ENCODE peak calls at places on chromosomes 5 and 9, in eight cellular contexts. One of them, this sample, is unnamed.

GRCh38 chr9:127919253-127919815 is 2.5 kb upstream of the ST6GALNAC4 start:
- DNase-seq in osteocyte: peak
- DNase-seq in CD8-positive, alpha-beta memory T cell: no peak
- DNase-seq in neural crest cell: no peak
- DNase-seq in HuH-7.5: no peak
- DNase-seq in CD14-positive monocyte: peak
- DNase-seq in iris pigment epithelial cell: peak
- DNase-seq in foreskin keratinocyte: peak
- DNase-seq in this sample: peak

GRCh38 chr5:169460123-169460522 is 123.5 kb upstream of the SPDL1 start:
- DNase-seq in osteocyte: no peak
- DNase-seq in CD8-positive, alpha-beta memory T cell: no peak
- DNase-seq in neural crest cell: no peak
- DNase-seq in HuH-7.5: no peak
- DNase-seq in CD14-positive monocyte: no peak
- DNase-seq in iris pigment epithelial cell: no peak
- DNase-seq in foreskin keratinocyte: no peak
- DNase-seq in this sample: no peak

GRCh38 chr9:118957585-118957984 is 411.6 kb downstream of the BRINP1 start:
- DNase-seq in osteocyte: no peak
- DNase-seq in CD8-positive, alpha-beta memory T cell: no peak
- DNase-seq in neural crest cell: no peak
- DNase-seq in HuH-7.5: no peak
- DNase-seq in CD14-positive monocyte: no peak
- DNase-seq in iris pigment epithelial cell: no peak
- DNase-seq in foreskin keratinocyte: no peak
- DNase-seq in this sample: no peak

GRCh38 chr5:172768573-172769323 is 2.2 kb downstream of the DUSP1 start:
- DNase-seq in osteocyte: no peak
- DNase-seq in CD8-positive, alpha-beta memory T cell: peak
- DNase-seq in neural crest cell: no peak
- DNase-seq in HuH-7.5: no peak
- DNase-seq in CD14-positive monocyte: no peak
- DNase-seq in iris pigment epithelial cell: peak
- DNase-seq in foreskin keratinocyte: no peak
- DNase-seq in this sample: no peak

GRCh38 chr5:37217976-37218375 is 31.2 kb downstream of the CPLANE1 start:
- DNase-seq in osteocyte: no peak
- DNase-seq in CD8-positive, alpha-beta memory T cell: no peak
- DNase-seq in neural crest cell: no peak
- DNase-seq in HuH-7.5: no peak
- DNase-seq in CD14-positive monocyte: no peak
- DNase-seq in iris pigment epithelial cell: no peak
- DNase-seq in foreskin keratinocyte: no peak
- DNase-seq in this sample: no peak

GRCh38 chr5:178149199-178149932 is 4.3 kb downstream of the NHP2 start:
- DNase-seq in osteocyte: no peak
- DNase-seq in CD8-positive, alpha-beta memory T cell: no peak
- DNase-seq in neural crest cell: no peak
- DNase-seq in HuH-7.5: no peak
- DNase-seq in CD14-positive monocyte: no peak
- DNase-seq in iris pigment epithelial cell: peak
- DNase-seq in foreskin keratinocyte: no peak
- DNase-seq in this sample: no peak

GRCh38 chr5:175325681-175326080 is 118.3 kb downstream of the DRD1 start:
- DNase-seq in osteocyte: no peak
- DNase-seq in CD8-positive, alpha-beta memory T cell: no peak
- DNase-seq in neural crest cell: no peak
- DNase-seq in HuH-7.5: no peak
- DNase-seq in CD14-positive monocyte: no peak
- DNase-seq in iris pigment epithelial cell: peak
- DNase-seq in foreskin keratinocyte: peak
- DNase-seq in this sample: no peak

GRCh38 chr5:17243287-17244063 is 26.0 kb downstream of the BASP1 start:
- DNase-seq in osteocyte: no peak
- DNase-seq in CD8-positive, alpha-beta memory T cell: no peak
- DNase-seq in neural crest cell: no peak
- DNase-seq in HuH-7.5: no peak
- DNase-seq in CD14-positive monocyte: no peak
- DNase-seq in iris pigment epithelial cell: no peak
- DNase-seq in foreskin keratinocyte: no peak
- DNase-seq in this sample: no peak

GRCh38 chr9:34986541-34987047 is 3.0 kb upstream of the DNAJB5 start:
- DNase-seq in osteocyte: no peak
- DNase-seq in CD8-positive, alpha-beta memory T cell: peak
- DNase-seq in neural crest cell: peak
- DNase-seq in HuH-7.5: no peak
- DNase-seq in CD14-positive monocyte: peak
- DNase-seq in iris pigment epithelial cell: no peak
- DNase-seq in foreskin keratinocyte: no peak
- DNase-seq in this sample: no peak

GRCh38 chr5:10635861-10636350 is 72.0 kb downstream of the ANKRD33B start:
- DNase-seq in osteocyte: no peak
- DNase-seq in CD8-positive, alpha-beta memory T cell: no peak
- DNase-seq in neural crest cell: no peak
- DNase-seq in HuH-7.5: no peak
- DNase-seq in CD14-positive monocyte: no peak
- DNase-seq in iris pigment epithelial cell: no peak
- DNase-seq in foreskin keratinocyte: no peak
- DNase-seq in this sample: no peak

GRCh38 chr5:82142217-82142841 is 135.8 kb downstream of the RPS23 start:
- DNase-seq in osteocyte: no peak
- DNase-seq in CD8-positive, alpha-beta memory T cell: no peak
- DNase-seq in neural crest cell: no peak
- DNase-seq in HuH-7.5: no peak
- DNase-seq in CD14-positive monocyte: no peak
- DNase-seq in iris pigment epithelial cell: no peak
- DNase-seq in foreskin keratinocyte: no peak
- DNase-seq in this sample: no peak

GRCh38 chr5:150350524-150351344 is 6.8 kb upstream of the TCOF1 start:
- DNase-seq in osteocyte: no peak
- DNase-seq in CD8-positive, alpha-beta memory T cell: peak
- DNase-seq in neural crest cell: peak
- DNase-seq in HuH-7.5: peak
- DNase-seq in CD14-positive monocyte: peak
- DNase-seq in iris pigment epithelial cell: peak
- DNase-seq in foreskin keratinocyte: no peak
- DNase-seq in this sample: peak